ENCODE peak calls at places on chromosomes 16 and 17, in seven cellular contexts. I, U, Z, C, G, V and R are unnamed samples. For H3K27me3, the result is how much of the 10 kb centered on the place peaks cover.

GRCh38 chr17:42679001-42679491 is 2.3 kb upstream of the PLEKHH3 start:
- DNase-seq in G (no peak), Z (peak), U (peak), I (peak), C (peak), V (no peak), R (peak)

GRCh38 chr16:81123092-81123852 is 27.1 kb upstream of the GCSH start:
- DNase-seq in U (no peak), V (no peak), G (no peak), Z (no peak), I (no peak), C (no peak), R (no peak)

GRCh38 chr17:56502120-56502519 is 91.4 kb upstream of the NOG start:
- DNase-seq in V (no peak), G (no peak), I (no peak), U (no peak), C (no peak), Z (no peak), R (no peak)

GRCh38 chr17:61729690-61730268 is 133.5 kb downstream of the BRIP1 start:
- DNase-seq in G (no peak), U (peak), C (no peak), I (no peak), V (no peak), Z (no peak), R (no peak)

GRCh38 chr17:1029196-1029911 is 32.4 kb downstream of the TIMM22 start:
- DNase-seq in C (peak), Z (no peak), I (peak), U (peak), G (no peak), V (peak), R (no peak)

GRCh38 chr17:57671546-57672204 is 73.4 kb downstream of the CCDC182 start:
- DNase-seq in Z (peak), I (peak), U (peak), V (peak), C (peak), G (peak), R (peak)

GRCh38 chr17:6244796-6245195 is 174.6 kb downstream of the WSCD1 start:
- DNase-seq in C (no peak), G (no peak), I (no peak), Z (peak), V (no peak), U (no peak), R (no peak)

GRCh38 chr17:1495265-1495664 is 2.8 kb upstream of the MYO1C start:
- DNase-seq in C (no peak), Z (no peak), U (no peak), G (peak), V (peak), I (no peak), R (peak)

GRCh38 chr16:19396555-19397011 is 21.1 kb upstream of the TMC5 start:
- DNase-seq in I (no peak), V (no peak), G (no peak), C (peak), U (no peak), Z (no peak), R (no peak)

GRCh38 chr17:30517786-30518185 is 40.6 kb downstream of the GOSR1 start:
- DNase-seq in I (no peak), V (no peak), Z (no peak), C (no peak), G (no peak), U (no peak), R (no peak)

GRCh38 chr17:18319604-18320256 is 4.6 kb downstream of the SMCR8 start:
- DNase-seq in Z (peak), V (peak), I (no peak), C (no peak), G (no peak), U (peak), R (no peak)

GRCh38 chr17:67434061-67434525 is 57.0 kb downstream of the PITPNC1 start:
- DNase-seq in V (no peak), G (peak), I (no peak), U (no peak), C (peak), Z (no peak), R (peak)

GRCh38 chr17:16419929-16420271 is 4.5 kb downstream of the TRPV2 start:
- DNase-seq in G (no peak), C (no peak), Z (no peak), I (no peak), U (peak), V (no peak), R (peak)

GRCh38 chr16:80006175-80006895 is 405.8 kb upstream of the MAF start:
- DNase-seq in U (peak), G (peak), V (no peak), C (peak), Z (no peak), I (no peak), R (no peak)

GRCh38 chr17:41406205-41406604 is 8.8 kb upstream of the KRT31 start:
- DNase-seq in V (no peak), I (no peak), G (no peak), Z (peak), C (no peak), U (no peak), R (no peak)

GRCh38 chr17:35865412-35866355 is 3.0 kb downstream of the HEATR9 start:
- DNase-seq in G (no peak), V (no peak), I (no peak), U (peak), C (no peak), Z (no peak), R (no peak)

GRCh38 chr17:81553616-81554181 is 1.5 kb upstream of the FAAP100 start:
- DNase-seq in C (peak), U (peak), G (no peak), I (peak), V (no peak), Z (no peak), R (no peak)

GRCh38 chr17:57338257-57338919 is 82.1 kb downstream of the MSI2 start:
- DNase-seq in V (no peak), G (no peak), U (no peak), Z (no peak), I (no peak), C (no peak), R (no peak)

GRCh38 chr16:13014516-13014915 is 113.1 kb downstream of the SHISA9 start:
- DNase-seq in C (no peak), I (no peak), U (no peak), Z (peak), V (no peak), G (no peak), R (no peak)

GRCh38 chr16:54431041-54431996 is 144.7 kb upstream of the IRX3 start:
- DNase-seq in U (no peak), Z (no peak), G (no peak), V (no peak), I (no peak), C (no peak), R (no peak)

GRCh38 chr17:45289316-45290268 is 27.2 kb downstream of the MAP3K14 start:
- DNase-seq in G (no peak), V (no peak), I (no peak), C (no peak), Z (peak), U (no peak), R (no peak)

GRCh38 chr16:47777191-47777590 is 316.1 kb downstream of the PHKB start:
- DNase-seq in U (peak), C (no peak), V (no peak), I (no peak), Z (no peak), G (no peak), R (no peak)

GRCh38 chr16:46949216-46949892 is 24.1 kb downstream of the DNAJA2 start:
- DNase-seq in Z (no peak), V (no peak), C (no peak), G (no peak), I (no peak), U (no peak), R (no peak)

GRCh38 chr16:56019274-56019673 is 144.1 kb upstream of the CES5A start:
- DNase-seq in V (no peak), U (no peak), G (no peak), C (no peak), Z (no peak), I (no peak), R (no peak)

GRCh38 chr16:84881702-84882521 is 62.1 kb downstream of the CRISPLD2 start:
- DNase-seq in U (peak), C (no peak), Z (no peak), G (peak), I (peak), V (no peak), R (no peak)

GRCh38 chr17:72122668-72123495 is 2.1 kb downstream of the SOX9 start:
- DNase-seq in Z (peak), I (no peak), G (no peak), V (peak), C (peak), U (peak), R (peak)

GRCh38 chr17:73011016-73011486 is 81.4 kb downstream of the SLC39A11 start:
- DNase-seq in V (no peak), G (no peak), Z (no peak), C (no peak), U (no peak), I (no peak), R (no peak)

GRCh38 chr17:19248923-19249574 is 11.9 kb downstream of the EPN2 start:
- DNase-seq in U (peak), Z (no peak), V (peak), I (peak), G (peak), C (peak), R (peak)

DNA sequence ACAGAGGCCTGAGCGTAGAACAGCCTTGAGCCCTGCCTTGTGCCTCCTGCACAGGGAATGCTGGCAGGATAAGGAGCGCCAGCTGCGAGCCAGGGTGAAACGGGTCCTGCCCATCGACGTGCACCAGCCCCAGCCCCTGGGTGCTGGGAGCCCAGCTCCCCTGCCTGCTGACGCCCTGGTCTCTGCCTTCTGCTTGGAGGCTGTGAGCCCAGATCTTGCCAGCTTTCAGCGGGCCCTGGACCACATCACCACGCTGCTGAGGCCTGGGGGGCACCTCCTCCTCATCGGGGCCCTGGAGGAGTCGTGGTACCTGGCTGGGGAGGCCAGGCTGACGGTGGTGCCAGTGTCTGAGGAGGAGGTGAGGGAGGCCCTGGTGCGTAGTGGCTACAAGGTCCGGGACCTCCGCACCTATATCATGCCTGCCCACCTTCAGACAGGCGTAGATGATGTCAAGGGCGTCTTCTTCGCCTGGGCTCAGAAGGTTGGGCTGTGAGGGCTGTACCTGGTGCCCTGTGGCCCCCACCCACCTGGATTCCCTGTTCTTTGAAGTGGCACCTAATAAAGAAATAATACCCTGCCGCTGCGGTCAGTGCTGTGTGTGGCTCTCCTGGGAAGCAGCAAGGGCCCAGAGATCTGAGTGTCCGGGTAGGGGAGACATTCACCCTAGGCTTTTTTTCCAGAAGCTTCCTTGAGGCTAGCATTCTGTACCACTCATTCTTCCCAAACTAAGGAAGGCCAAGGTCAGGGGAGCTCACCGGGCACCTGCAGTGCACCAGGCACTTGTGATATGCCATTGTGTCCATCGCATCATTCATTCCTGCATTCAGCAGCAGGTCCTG is 1.9 kb downstream of the PNMT start:
- DNase-seq in G (no peak), Z (no peak), C (no peak), U (no peak), V (no peak), I (no peak), R (no peak)
- H3K27me3 ChIP-seq in G (under half), Z (half or more), C (half or more), U (under half), V (under half), I (under half), R (under half)

DNA sequence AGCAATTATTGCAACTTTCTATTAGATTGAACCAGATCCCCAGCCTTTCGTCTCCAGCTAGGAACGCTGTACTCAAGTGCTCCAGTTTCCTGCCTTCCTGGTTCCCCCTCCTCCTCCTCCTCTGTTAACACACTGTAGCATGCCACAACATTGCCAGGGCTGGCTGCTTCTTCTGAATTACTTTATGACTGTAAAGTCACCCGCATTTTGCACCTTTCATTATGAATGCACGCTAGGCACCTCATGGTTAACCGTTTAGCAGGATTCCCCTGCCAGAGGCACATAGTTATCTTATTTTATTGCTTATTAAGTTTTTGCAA is 4.5 kb downstream of the ZNF423 start:
- DNase-seq in U (no peak), C (peak), I (no peak), V (no peak), G (no peak), Z (no peak), R (no peak)
- H3K27me3 ChIP-seq in U (under half), C (under half), I (under half), V (under half), G (under half), Z (under half), R (under half)

DNA sequence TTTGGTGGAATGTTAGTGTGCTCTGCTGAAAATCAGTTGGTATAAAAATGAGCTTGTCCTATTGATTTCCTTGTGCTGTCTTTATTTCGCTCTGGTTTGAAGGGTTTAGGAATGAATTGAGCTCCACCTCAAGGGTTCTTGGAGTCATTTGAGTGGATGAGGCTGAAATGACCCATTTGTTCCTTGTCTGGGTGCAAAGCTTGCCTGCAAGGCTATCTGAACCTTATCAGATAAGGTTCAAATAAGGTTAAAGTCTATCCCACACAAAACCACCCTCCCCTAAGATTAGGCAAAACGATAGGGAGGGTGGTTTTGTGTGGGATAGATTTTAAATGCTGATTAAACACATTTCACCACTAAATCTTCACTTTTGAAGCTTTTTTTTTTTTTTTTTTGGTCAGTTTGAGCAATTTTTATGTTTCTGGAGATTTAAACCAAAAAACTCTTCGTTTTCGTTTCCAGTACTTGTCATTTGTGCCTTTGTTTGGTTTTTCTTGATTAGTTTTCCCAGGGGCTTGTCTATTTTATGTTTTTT is 62.7 kb downstream of the ARHGAP44 start:
- DNase-seq in Z (no peak), V (no peak), G (no peak), I (no peak), C (no peak), U (no peak), R (no peak)
- H3K27me3 ChIP-seq in Z (under half), V (under half), G (under half), I (under half), C (under half), U (under half), R (under half)

DNA sequence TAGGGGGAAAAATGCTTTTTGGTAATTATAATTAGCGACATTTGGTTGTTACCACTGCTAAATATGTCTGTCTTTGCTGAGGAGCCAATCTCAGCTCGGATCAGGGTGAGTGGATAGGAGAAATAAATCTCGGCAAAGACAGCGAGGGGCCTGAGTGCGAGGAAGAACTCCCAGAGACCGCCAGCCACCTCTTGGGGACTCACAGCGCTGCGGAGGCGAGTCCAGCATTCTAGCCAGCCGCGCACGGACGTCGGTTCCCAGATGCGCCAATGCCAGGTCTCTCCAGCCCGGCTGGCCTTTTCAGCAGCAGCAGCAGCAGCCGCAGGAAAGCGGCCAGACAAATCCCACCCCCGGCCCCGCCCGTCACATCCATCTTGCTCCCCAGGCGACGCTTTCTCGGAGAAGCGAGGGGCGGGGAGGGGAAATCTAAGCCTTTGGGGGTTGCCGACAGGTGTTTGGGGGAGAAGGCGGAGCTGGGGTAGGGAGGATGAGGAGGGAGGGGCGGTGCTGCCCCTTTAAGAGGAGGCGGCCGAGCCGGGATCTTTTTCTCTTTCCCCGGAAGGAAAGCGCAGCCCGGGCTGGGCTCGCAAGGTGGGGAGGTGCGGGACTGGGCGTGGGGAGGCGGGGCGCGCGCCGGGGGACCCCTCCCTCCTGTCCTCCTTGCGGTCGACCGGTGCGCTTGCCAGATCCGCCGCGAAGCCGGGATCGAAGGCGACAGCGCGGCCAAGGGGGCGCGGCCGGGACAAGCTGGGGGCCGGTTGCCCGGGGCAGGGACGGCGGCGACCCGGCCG is at the start of gene ITGA3:
- DNase-seq in Z (peak), I (peak), U (peak), C (peak), V (peak), G (peak), R (peak)
- H3K27me3 ChIP-seq in Z (under half), I (under half), U (under half), C (under half), V (under half), G (under half), R (under half)

GRCh38 chr16:14963281-14964173 is 11.3 kb upstream of the PDXDC1 start:
- DNase-seq in V (no peak), I (no peak), G (no peak), U (no peak), C (no peak), Z (peak), R (no peak)
- H3K27me3 ChIP-seq in V (under half), I (under half), G (under half), U (under half), C (under half), Z (under half), R (under half)

DNA sequence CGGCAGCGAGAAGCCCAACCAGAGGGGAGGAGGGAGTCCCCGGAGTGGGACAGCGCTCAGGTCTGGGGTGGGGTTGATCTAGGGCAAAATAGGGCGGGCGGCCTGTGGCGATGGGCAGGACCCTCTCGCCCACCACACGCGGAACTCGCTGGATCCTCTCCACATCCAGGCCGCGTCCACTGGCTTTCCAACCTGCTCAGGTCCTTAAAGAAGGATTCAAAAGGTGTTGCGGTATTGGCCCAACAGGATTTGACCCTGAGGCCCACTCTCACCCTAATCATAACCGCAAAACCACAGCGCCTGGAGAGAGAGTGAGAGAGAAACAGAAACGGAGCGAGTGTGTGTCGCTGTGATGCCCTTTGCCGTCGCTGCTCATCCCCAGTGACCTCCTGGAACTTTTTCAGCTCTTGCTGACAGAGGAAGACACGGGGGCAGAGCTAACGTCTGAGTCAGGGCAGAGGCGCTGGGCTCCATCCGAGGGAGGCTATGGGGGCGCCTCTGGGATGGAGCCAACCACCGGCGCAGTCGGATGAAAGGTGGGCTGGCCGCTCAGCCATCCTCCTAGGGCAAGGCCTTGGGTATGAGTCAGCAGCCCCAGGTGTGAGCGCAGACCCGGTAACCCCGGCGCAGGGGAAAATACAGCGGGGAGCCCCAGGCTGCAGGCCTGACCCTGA is 16.7 kb upstream of the OR1F1 start:
- DNase-seq in U (no peak), V (peak), C (no peak), Z (no peak), I (no peak), G (no peak), R (no peak)
- H3K27me3 ChIP-seq in U (under half), V (under half), C (half or more), Z (half or more), I (half or more), G (half or more), R (half or more)

GRCh38 chr16:57986196-57986595 is 14.3 kb downstream of the ZNF319 start:
- DNase-seq in V (peak), C (no peak), I (no peak), U (no peak), G (no peak), Z (peak), R (no peak)

GRCh38 chr16:57984443-57985203 is 13.7 kb upstream of the CNGB1 start:
- DNase-seq in C (peak), U (peak), G (peak), I (peak), Z (peak), V (peak), R (peak)

GRCh38 chr16:57982345-57982744 is 11.4 kb upstream of the CNGB1 start:
- DNase-seq in Z (no peak), I (no peak), C (no peak), U (no peak), V (no peak), G (no peak), R (no peak)

GRCh38 chr16:57987441-57988177 is 12.9 kb downstream of the ZNF319 start:
- DNase-seq in I (no peak), V (peak), G (no peak), U (no peak), C (no peak), Z (no peak), R (no peak)

GRCh38 chr16:57985204-57986121 is 14.5 kb upstream of the CNGB1 start:
- DNase-seq in I (peak), Z (peak), U (no peak), C (no peak), V (peak), G (no peak), R (peak)
- H3K27me3 ChIP-seq in I (under half), Z (under half), U (under half), C (under half), V (under half), G (under half), R (under half)

DNA sequence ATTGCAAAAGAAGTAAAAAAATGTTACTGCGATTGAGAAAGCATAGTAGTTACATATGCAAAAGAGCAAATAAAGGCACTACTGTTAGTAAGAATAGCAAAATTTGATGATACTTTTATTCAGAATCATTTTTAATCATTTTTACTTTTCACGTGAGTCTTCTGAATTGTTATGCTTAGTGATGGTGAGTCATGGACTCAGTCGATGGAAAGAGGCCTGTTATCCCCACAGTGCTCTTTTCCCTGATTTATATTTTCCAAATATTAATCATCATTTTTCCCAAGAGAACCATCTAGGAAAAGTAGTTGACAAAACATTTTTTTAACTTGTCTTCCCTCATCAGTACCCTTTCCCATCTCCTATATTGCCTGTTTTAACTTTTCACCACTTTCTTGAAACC is 181.1 kb downstream of the CHD9 start:
- DNase-seq in U (peak), Z (no peak), G (no peak), V (no peak), I (no peak), C (no peak), R (no peak)
- H3K27me3 ChIP-seq in U (under half), Z (under half), G (under half), V (under half), I (under half), C (under half), R (under half)